ENCODE peak calls at places on chromosomes 1 and 21, in four cellular contexts. O is RKO; X is NCI-H1436; T is activated naive CD4-positive, alpha-beta T cell. G is an unnamed sample.
A peak's percentile ranks its signal among the peaks of the same experiment; 100 is the strongest.

GRCh38 chr1:6762060-6762459 is 23.2 kb upstream of the CAMTA1 start:
- DNase-seq in T (no peak), O (no peak), X (no peak), G (no peak)

GRCh38 chr1:17098440-17099317 is 20.6 kb downstream of the PADI2 start:
- DNase-seq in X (no peak), T (no peak), O (no peak), G (no peak)

GRCh38 chr21:32096411-32096810 is 182.4 kb downstream of the MIS18A start:
- DNase-seq in X (no peak), T (no peak), O (peak; percentile 24), G (no peak)

GRCh38 chr21:42565886-42566523 is 52.4 kb downstream of the SLC37A1 start:
- DNase-seq in O (no peak), X (no peak), T (no peak), G (no peak)

GRCh38 chr1:90198616-90199015 is 203.7 kb downstream of the ZNF326 start:
- DNase-seq in T (no peak), X (peak; percentile 22), O (no peak), G (no peak)

GRCh38 chr1:108561731-108562326 is 1.9 kb downstream of the EEIG2 start:
- DNase-seq in X (peak; percentile 58), T (peak; percentile 61), O (peak; percentile 76), G (peak; percentile 60)

GRCh38 chr1:7588457-7588827 is 182.7 kb upstream of the VAMP3 start:
- DNase-seq in T (no peak), O (no peak), X (no peak), G (no peak)

GRCh38 chr21:31548688-31549087 is 110.8 kb upstream of the SOD1 start:
- DNase-seq in X (no peak), T (no peak), O (no peak), G (no peak)

GRCh38 chr21:16476056-16476850 is 746.5 kb downstream of the USP25 start:
- DNase-seq in O (no peak), T (no peak), X (no peak), G (no peak)

GRCh38 chr1:8197493-8198282 is 120.2 kb upstream of the SLC45A1 start:
- DNase-seq in O (peak; percentile 82), X (no peak), T (no peak), G (no peak)

GRCh38 chr1:101044259-101044658 is 18.7 kb upstream of the DPH5 start:
- DNase-seq in X (no peak), O (no peak), T (no peak), G (no peak)

GRCh38 chr1:46753985-46754384 is 35.1 kb upstream of the EFCAB14 start:
- DNase-seq in O (no peak), T (no peak), X (no peak), G (no peak)

GRCh38 chr1:179137623-179138235 is 55.9 kb downstream of the TOR3A start:
- DNase-seq in X (no peak), T (no peak), O (no peak), G (no peak)

GRCh38 chr1:89725016-89725380 is 92.1 kb downstream of the LRRC8C start:
- DNase-seq in T (no peak), O (peak; percentile 45), X (no peak), G (no peak)

GRCh38 chr1:160681067-160681890 is 30.3 kb downstream of the CD48 start:
- DNase-seq in O (peak; percentile 52), T (peak; percentile 79), X (no peak), G (peak; percentile 60)

GRCh38 chr1:222616535-222616934 is 1.4 kb upstream of the MIA3 start:
- DNase-seq in O (peak; percentile 11), T (no peak), X (no peak), G (no peak)

GRCh38 chr1:169321539-169321938 is 46.1 kb downstream of the NME7 start:
- DNase-seq in O (peak; percentile 66), X (no peak), T (no peak), G (no peak)

GRCh38 chr21:26686278-26686677 is 113.2 kb upstream of the CYYR1 start:
- DNase-seq in O (peak; percentile 59), T (no peak), X (no peak), G (no peak)

GRCh38 chr21:27476696-27477095 is 509.8 kb upstream of the ADAMTS5 start:
- DNase-seq in O (peak; percentile 11), X (no peak), T (no peak), G (no peak)

GRCh38 chr1:92958203-92958970 is 2.9 kb downstream of the DIPK1A start:
- DNase-seq in X (no peak), O (no peak), T (no peak), G (no peak)

GRCh38 chr21:46079357-46080170 is 18.3 kb upstream of the COL6A2 start:
- DNase-seq in T (no peak), X (no peak), O (no peak), G (no peak)

GRCh38 chr21:17799414-17800164 is 19.6 kb downstream of the C21orf91 start:
- DNase-seq in X (no peak), O (no peak), T (no peak), G (no peak)

GRCh38 chr1:201149400-201149799 is 4.9 kb downstream of the TMEM9 start:
- DNase-seq in X (peak; percentile 44), O (peak; percentile 41), T (no peak), G (no peak)

GRCh38 chr1:225934711-225935110 is 6.3 kb downstream of the LEFTY2 start:
- DNase-seq in T (no peak), O (no peak), X (no peak), G (no peak)

GRCh38 chr21:36079010-36079649 is 9.3 kb downstream of the CBR1 start:
- DNase-seq in T (peak; percentile 27), O (no peak), X (no peak), G (peak; percentile 17)

GRCh38 chr21:38289697-38290096 is 32.9 kb downstream of the KCNJ15 start:
- DNase-seq in O (no peak), T (no peak), X (no peak), G (no peak)

GRCh38 chr1:223048026-223048425 is 95.0 kb downstream of the TLR5 start:
- DNase-seq in X (no peak), O (no peak), T (no peak), G (no peak)

GRCh38 chr1:196393742-196394141 is 214.5 kb downstream of the KCNT2 start:
- DNase-seq in T (no peak), X (no peak), O (no peak), G (no peak)

GRCh38 chr1:226506921-226507320 is 41.6 kb upstream of the STUM start:
- DNase-seq in X (no peak), T (no peak), O (no peak), G (no peak)

GRCh38 chr1:209051598-209051997 is 531.9 kb upstream of the CAMK1G start:
- DNase-seq in O (no peak), X (no peak), T (no peak), G (no peak)

GRCh38 chr1:21926814-21927530 is 10.1 kb downstream of the HSPG2 start:
- DNase-seq in X (no peak), O (no peak), T (no peak), G (no peak)

GRCh38 chr1:9877962-9878361 is 32.1 kb downstream of the CTNNBIP1 start:
- DNase-seq in X (peak; percentile 11), O (no peak), T (no peak), G (no peak)

GRCh38 chr1:117788014-117788413 is 141.4 kb downstream of the GDAP2 start:
- DNase-seq in X (no peak), O (no peak), T (no peak), G (no peak)

GRCh38 chr21:42513151-42513984 is at the start of gene SLC37A1:
- DNase-seq in T (no peak), O (peak; percentile 24), X (no peak), G (no peak)

GRCh38 chr1:208115924-208116614 is 128.1 kb downstream of the PLXNA2 start:
- DNase-seq in T (no peak), X (no peak), O (no peak), G (no peak)

G was measured in activated naive CD8-positive, alpha-beta T cell treated with anti-CD3 and anti-CD28 coated beads, Interleukin-2, amount 50 U/mL, for 16 hours.